ENCODE peak calls at places on chromosomes 16 and 17, in five cellular contexts. X is GM12878, W is sigmoid colon, A is tibial nerve, P is K562. E is an unnamed sample.

GRCh38 chr16:65409505-65409904 is 287.6 kb upstream of the CDH11 start:
- DNase-seq in X (no peak), W (no peak), A (no peak), P (no peak), E (no peak)

GRCh38 chr17:36463916-36464764 is 22.3 kb upstream of the ZNHIT3 start:
- DNase-seq in X (no peak), W (peak; percentile 55), A (no peak), P (peak; percentile 95), E (no peak)

GRCh38 chr16:50674831-50675230 is 6.3 kb downstream of the SNX20 start:
- DNase-seq in X (no peak), W (no peak), A (no peak), P (no peak), E (no peak)

GRCh38 chr17:28705074-28705659 is 6.5 kb downstream of the PROCA1 start:
- DNase-seq in X (no peak), W (no peak), A (no peak), P (no peak), E (no peak)

GRCh38 chr16:77556203-77556602 is 121.4 kb upstream of the ADAMTS18 start:
- DNase-seq in X (no peak), W (no peak), A (no peak), P (no peak), E (no peak)

GRCh38 chr16:491225-491919 is 36.1 kb upstream of the CAPN15 start:
- DNase-seq in X (no peak), W (no peak), A (no peak), P (peak; percentile 57), E (no peak)

GRCh38 chr16:79351927-79352326 is 248.6 kb downstream of the MAF start:
- DNase-seq in X (no peak), W (no peak), A (no peak), P (no peak), E (no peak)

GRCh38 chr16:16992986-16993783 is 477.6 kb downstream of the XYLT1 start:
- DNase-seq in X (peak; percentile 20), W (no peak), A (no peak), P (no peak), E (no peak)

GRCh38 chr17:5097101-5097834 is 14.4 kb downstream of the ZNF232 start:
- DNase-seq in X (no peak), W (peak; percentile 82), A (peak; percentile 12), P (no peak), E (peak; percentile 72)

GRCh38 chr16:87541004-87541881 is 48.4 kb upstream of the ZCCHC14 start:
- DNase-seq in X (no peak), W (no peak), A (no peak), P (no peak), E (peak; percentile 54)

GRCh38 chr17:64687959-64688358 is 25.9 kb upstream of the SMURF2 start:
- DNase-seq in X (no peak), W (no peak), A (no peak), P (no peak), E (no peak)

GRCh38 chr16:55991843-55992242 is 116.7 kb upstream of the CES5A start:
- DNase-seq in X (no peak), W (no peak), A (no peak), P (no peak), E (no peak)

GRCh38 chr17:50865060-50865867 is 890 bp downstream of the TOB1 start:
- DNase-seq in X (no peak), W (peak; percentile 85), A (peak; percentile 36), P (peak; percentile 67), E (peak; percentile 62)

GRCh38 chr16:22098538-22099255 is 6.4 kb downstream of the VWA3A start:
- DNase-seq in X (peak; percentile 17), W (no peak), A (no peak), P (peak; percentile 50), E (no peak)

GRCh38 chr17:72151565-72152391 is 31.0 kb downstream of the SOX9 start:
- DNase-seq in X (no peak), W (no peak), A (peak; percentile 25), P (peak; percentile 9), E (no peak)

GRCh38 chr16:35319536-35320192 is 1860.3 kb downstream of the TP53TG3F start:
- DNase-seq in X (no peak), W (no peak), A (no peak), P (no peak), E (no peak)

GRCh38 chr16:67833035-67833417 is 9.1 kb upstream of the THAP11 start:
- DNase-seq in X (no peak), W (no peak), A (no peak), P (peak; percentile 38), E (no peak)

GRCh38 chr17:50858486-50859225 is 7.5 kb downstream of the TOB1 start:
- DNase-seq in X (no peak), W (no peak), A (no peak), P (no peak), E (no peak)

GRCh38 chr16:9428355-9429005 is 337.0 kb downstream of the HAPSTR1 start:
- DNase-seq in X (no peak), W (no peak), A (no peak), P (no peak), E (no peak)

GRCh38 chr17:32197987-32198386 is 55.7 kb downstream of the RHOT1 start:
- DNase-seq in X (no peak), W (no peak), A (no peak), P (no peak), E (no peak)

GRCh38 chr17:48179071-48179945 is 71.7 kb downstream of the SNX11 start:
- DNase-seq in X (no peak), W (no peak), A (no peak), P (no peak), E (no peak)

GRCh38 chr17:3003401-3004149 is 59.8 kb downstream of the OR1D5 start:
- DNase-seq in X (peak; percentile 32), W (peak; percentile 78), A (peak; percentile 32), P (no peak), E (peak; percentile 46)

GRCh38 chr17:19003966-19004600 is 481 bp downstream of the FAM83G start:
- DNase-seq in X (no peak), W (no peak), A (no peak), P (peak; percentile 75), E (peak; percentile 58)

GRCh38 chr16:9330036-9330545 is 238.6 kb downstream of the HAPSTR1 start:
- DNase-seq in X (no peak), W (no peak), A (no peak), P (no peak), E (no peak)

GRCh38 chr17:74561580-74561979 is 5.7 kb downstream of the CD300H start:
- DNase-seq in X (no peak), W (no peak), A (no peak), P (no peak), E (no peak)

GRCh38 chr16:78291642-78292041 is 192.2 kb downstream of the WWOX start:
- DNase-seq in X (no peak), W (no peak), A (no peak), P (no peak), E (peak; percentile 27)

DNA sequence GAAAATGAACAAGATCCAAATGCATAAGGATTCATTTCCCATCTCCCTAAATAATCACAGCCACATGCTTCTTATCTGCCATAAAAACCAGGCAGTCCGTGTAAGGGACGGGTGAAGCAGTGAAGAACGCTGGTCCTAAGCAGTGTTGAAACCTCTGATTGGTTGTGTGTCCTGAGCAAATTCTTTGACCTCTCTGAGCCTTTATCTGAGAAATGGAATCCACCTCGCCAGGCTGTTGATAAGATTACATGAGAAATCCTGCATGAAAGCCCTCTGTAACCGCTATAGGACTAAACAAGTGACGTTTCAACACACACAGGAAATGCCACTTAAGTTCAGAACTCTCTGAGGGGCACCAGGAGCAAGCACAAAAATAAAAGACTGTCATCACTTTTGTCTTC is 26.8 kb downstream of the GAS7 start:
- DNase-seq in X (no peak), W (no peak), A (no peak), P (no peak), E (no peak)
- TF ChIP-seq EP300 in X (no peak), W (no peak), A (no peak), P (no peak), E (no peak)

DNA sequence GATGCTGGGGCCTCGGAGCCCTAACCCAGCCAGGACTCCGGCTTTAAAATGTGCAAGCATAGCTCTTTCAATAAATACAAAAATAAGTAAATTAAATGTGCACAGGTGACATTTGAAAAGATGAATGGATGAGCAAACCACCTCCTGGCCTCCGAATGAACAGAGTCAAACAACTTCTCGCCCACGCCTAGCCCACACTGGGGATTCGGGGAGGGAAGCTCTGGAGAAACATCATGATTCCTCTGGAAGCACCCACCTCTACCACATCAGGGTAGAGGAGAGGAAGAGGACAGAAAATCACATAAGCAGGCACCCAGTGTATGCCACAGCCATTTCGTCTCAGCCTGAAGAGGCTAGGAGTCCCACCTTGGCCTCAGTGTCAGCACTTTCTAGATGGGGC is 105.8 kb downstream of the SDK2 start:
- DNase-seq in X (no peak), W (no peak), A (no peak), P (no peak), E (no peak)
- H3K4me1 ChIP-seq in X (no peaks in the 10 kb centered on the region), W (no peaks in the 10 kb centered on the region), A (no peaks in the 10 kb centered on the region), P (no peaks in the 10 kb centered on the region), E (no peaks in the 10 kb centered on the region)

GRCh38 chr16:89278441-89279240 is 61.1 kb downstream of the ZNF778 start:
- DNase-seq in X (no peak), W (no peak), A (no peak), P (no peak), E (peak; percentile 32)

GRCh38 chr16:89277641-89278341 is 60.3 kb downstream of the ZNF778 start:
- DNase-seq in X (no peak), W (no peak), A (no peak), P (no peak), E (no peak)

GRCh38 chr16:89275837-89276720 is 58.6 kb downstream of the ZNF778 start:
- DNase-seq in X (no peak), W (no peak), A (no peak), P (no peak), E (no peak)

GRCh38 chr16:89275284-89275584 is 57.7 kb downstream of the ZNF778 start:
- DNase-seq in X (no peak), W (no peak), A (no peak), P (no peak), E (no peak)

GRCh38 chr16:89277049-89277448 is 59.5 kb downstream of the ZNF778 start:
- DNase-seq in X (no peak), W (no peak), A (no peak), P (no peak), E (no peak)
- TF ChIP-seq POLR2A in X (peak; percentile 17), W (no peak), A (no peak), P (no peak), E (no peak)

GRCh38 chr16:10918294-10919002 is 23.8 kb downstream of the DEXI start:
- DNase-seq in X (peak; percentile 77), W (peak; percentile 97), A (peak; percentile 100), P (peak; percentile 84), E (peak; percentile 89)
- TF ChIP-seq EP300 in X (no peak), W (no peak), A (peak; percentile 89), P (no peak), E (peak; percentile 54)

GRCh38 chr16:85171004-85171808 is 58.9 kb upstream of the CIBAR2 start:
- DNase-seq in X (no peak), W (no peak), A (no peak), P (no peak), E (no peak)
- H3K4me1 ChIP-seq in X (no peaks in the 10 kb centered on the region), W (peaks cover 75% of the 10 kb centered on the region), A (peaks cover 15% of the 10 kb centered on the region), P (peaks cover 78% of the 10 kb centered on the region), E (peaks cover 29% of the 10 kb centered on the region)

E was measured in ovary.